ENCODE peak calls at places on chromosomes 11 and 22, in six cellular contexts. H is Right ventricle myocardium superior; N is nephron progenitor cell; O is psoas muscle; A is naive thymus-derived CD8-positive, alpha-beta T cell; Q is foreskin keratinocyte. I is an unnamed sample.

GRCh38 chr22:30392661-30393321 is 4.0 kb upstream of the SEC14L2 start:
- DNase-seq in O (no peak), A (peak), H (no peak), N (peak), Q (no peak), I (peak)

GRCh38 chr22:39999144-39999757 is 4.5 kb downstream of the FAM83F start:
- DNase-seq in O (no peak), A (no peak), H (no peak), N (peak), Q (no peak), I (peak)

GRCh38 chr11:28932940-28933339 is 824.8 kb downstream of the METTL15 start:
- DNase-seq in A (no peak), Q (no peak), O (no peak), N (no peak), H (no peak), I (no peak)

GRCh38 chr11:48096588-48097525 is 116.5 kb downstream of the PTPRJ start:
- DNase-seq in Q (peak), H (no peak), N (no peak), O (no peak), A (no peak), I (peak)

GRCh38 chr22:47161631-47162030 is 399.2 kb downstream of the TBC1D22A start:
- DNase-seq in A (no peak), Q (no peak), N (no peak), H (peak), O (no peak), I (peak)

GRCh38 chr11:103924166-103925013 is 112.0 kb upstream of the DDI1 start:
- DNase-seq in A (no peak), N (no peak), Q (no peak), O (no peak), H (no peak), I (no peak)

GRCh38 chr11:105298630-105299029 is 159.1 kb upstream of the CARD18 start:
- DNase-seq in Q (peak), H (no peak), A (no peak), O (no peak), N (no peak), I (no peak)

GRCh38 chr11:64687204-64687603 is 35.8 kb downstream of the NRXN2 start:
- DNase-seq in A (no peak), H (peak), O (peak), Q (no peak), N (no peak), I (no peak)

GRCh38 chr11:2827792-2828191 is 57.8 kb downstream of the CDKN1C start:
- DNase-seq in A (no peak), H (peak), O (peak), N (no peak), Q (no peak), I (no peak)

GRCh38 chr11:16312242-16312641 is 44.1 kb downstream of the SOX6 start:
- DNase-seq in Q (no peak), A (no peak), H (no peak), N (no peak), O (no peak), I (no peak)

GRCh38 chr11:61632096-61632495 is 48.1 kb upstream of the DAGLA start:
- DNase-seq in N (peak), A (no peak), O (no peak), Q (no peak), H (no peak), I (no peak)

GRCh38 chr11:14445542-14446530 is 53.8 kb downstream of the COPB1 start:
- DNase-seq in A (no peak), N (no peak), Q (peak), H (no peak), O (no peak), I (no peak)

GRCh38 chr11:103927535-103927934 is 108.9 kb upstream of the DDI1 start:
- DNase-seq in A (no peak), H (no peak), O (no peak), N (no peak), Q (peak), I (no peak)

GRCh38 chr11:114846040-114846791 is 167.9 kb downstream of the NXPE2 start:
- DNase-seq in A (no peak), O (peak), N (no peak), H (peak), Q (no peak), I (peak)

GRCh38 chr11:79189604-79190003 is 251.2 kb downstream of the TENM4 start:
- DNase-seq in A (no peak), N (no peak), H (no peak), O (no peak), Q (no peak), I (no peak)

GRCh38 chr11:28963189-28963588 is 855.0 kb downstream of the METTL15 start:
- DNase-seq in A (no peak), N (no peak), O (no peak), Q (peak), H (no peak), I (no peak)

GRCh38 chr11:83951521-83951920 is 665.4 kb upstream of the CCDC90B start:
- DNase-seq in A (no peak), Q (peak), O (no peak), H (no peak), N (no peak), I (no peak)

GRCh38 chr22:33726294-33726711 is 194.0 kb downstream of the LARGE1 start:
- DNase-seq in O (no peak), A (no peak), N (no peak), H (no peak), Q (peak), I (no peak)

GRCh38 chr11:82994615-82995014 is 77.1 kb downstream of the RAB30 start:
- DNase-seq in O (no peak), A (no peak), N (no peak), Q (peak), H (no peak), I (no peak)

GRCh38 chr11:88439356-88439755 is 101.8 kb upstream of the CTSC start:
- DNase-seq in A (no peak), N (no peak), Q (peak), O (no peak), H (no peak), I (no peak)

GRCh38 chr11:11587122-11587521 is 34.7 kb downstream of the GALNT18 start:
- DNase-seq in H (no peak), N (no peak), O (no peak), A (no peak), Q (no peak), I (no peak)

GRCh38 chr22:27846910-27847309 is 45.4 kb upstream of the MN1 start:
- DNase-seq in O (no peak), Q (no peak), N (no peak), H (no peak), A (no peak), I (no peak)

GRCh38 chr22:48757581-48757980 is 1070.1 kb downstream of the BRD1 start:
- DNase-seq in A (no peak), N (no peak), Q (no peak), O (no peak), H (peak), I (no peak)

GRCh38 chr11:65540290-65541092 is 15.6 kb downstream of the SCYL1 start:
- DNase-seq in Q (peak), A (peak), N (peak), H (peak), O (peak), I (peak)

GRCh38 chr11:14350215-14350614 is 8.8 kb downstream of the RRAS2 start:
- DNase-seq in N (no peak), O (no peak), A (no peak), H (no peak), Q (no peak), I (no peak)

GRCh38 chr11:10604340-10604748 is 35.9 kb upstream of the LYVE1 start:
- DNase-seq in O (peak), Q (peak), A (no peak), H (peak), N (no peak), I (no peak)

GRCh38 chr11:8749202-8749601 is 66.6 kb downstream of the RPL27A start:
- DNase-seq in H (no peak), O (no peak), A (no peak), N (no peak), Q (no peak), I (no peak)

GRCh38 chr11:62611705-62612365 is 740 bp downstream of the EML3 start:
- DNase-seq in N (peak), H (peak), Q (peak), O (peak), A (no peak), I (peak)

GRCh38 chr22:49460662-49461371 is 366.9 kb downstream of the BRD1 start:
- DNase-seq in Q (no peak), H (no peak), A (no peak), O (no peak), N (no peak), I (no peak)

GRCh38 chr11:132909016-132909606 is 623.2 kb downstream of the OPCML start:
- DNase-seq in Q (no peak), A (no peak), O (no peak), H (no peak), N (no peak), I (no peak)

GRCh38 chr22:32830473-32830872 is 29.0 kb downstream of the TIMP3 start:
- DNase-seq in Q (no peak), N (peak), A (no peak), H (peak), O (peak), I (no peak)